ENCODE peak calls at places on chromosomes 12 and 14, in ten cellular contexts. A, Z, Q, Y, S, X, B, T, L and H are unnamed samples.

GRCh38 chr14:34138175-34138574 is 187.3 kb upstream of the EGLN3 start:
- DNase-seq in Y (no peak), S (no peak), A (no peak), Q (no peak), X (no peak), T (no peak), B (no peak), Z (no peak), L (no peak), H (no peak)

GRCh38 chr14:34461334-34462131 is 507 bp downstream of the SPTSSA start:
- DNase-seq in L (no peak), Q (peak), Y (peak), T (peak), A (peak), X (peak), Z (no peak), S (peak), B (peak), H (no peak)

GRCh38 chr12:53352331-53353258 is 16.4 kb upstream of the SP7 start:
- DNase-seq in X (peak), T (peak), Z (peak), S (peak), A (peak), Q (peak), B (peak), L (peak), Y (peak), H (peak)

GRCh38 chr12:103623716-103624115 is 36.6 kb downstream of the STAB2 start:
- DNase-seq in S (no peak), B (no peak), A (no peak), X (no peak), T (no peak), Q (no peak), L (no peak), Z (no peak), Y (no peak), H (no peak)

GRCh38 chr14:87815121-87815520 is 177.9 kb downstream of the GALC start:
- DNase-seq in A (no peak), B (no peak), S (no peak), Y (no peak), Q (no peak), Z (no peak), X (no peak), L (no peak), T (no peak), H (no peak)

GRCh38 chr14:68263563-68264350 is 444.2 kb downstream of the RAD51B start:
- DNase-seq in Y (no peak), B (no peak), S (no peak), Z (no peak), T (no peak), L (no peak), Q (no peak), A (no peak), X (no peak), H (no peak)

GRCh38 chr12:75529826-75530225 is 18.4 kb upstream of the KRR1 start:
- DNase-seq in L (no peak), A (no peak), S (no peak), B (no peak), Q (no peak), X (no peak), Y (no peak), T (no peak), Z (no peak), H (no peak)

GRCh38 chr12:42812086-42812485 is 222.5 kb upstream of the PRICKLE1 start:
- DNase-seq in T (no peak), L (no peak), S (no peak), Z (no peak), X (no peak), Y (no peak), A (no peak), B (no peak), Q (no peak), H (no peak)

GRCh38 chr12:112750971-112751370 is 40.6 kb upstream of the RPH3A start:
- DNase-seq in Q (no peak), L (no peak), Y (no peak), S (no peak), Z (no peak), A (no peak), X (no peak), B (no peak), T (no peak), H (no peak)

GRCh38 chr14:50792058-50792477 is 38.9 kb downstream of the NIN start:
- DNase-seq in L (no peak), S (peak), A (no peak), Q (no peak), Y (no peak), T (no peak), Z (no peak), B (no peak), X (no peak), H (peak)